ENCODE peak calls at places on chromosomes 1 and 21, in ten cellular contexts. A is T47D, Q is psoas muscle, L is adipocyte, M is type B pancreatic cell, R is HTR-8/SVneo, J is mucosa of descending colon, D is LoVo, P is WTC11, S is mucosa of gallbladder. X is an unnamed sample.

GRCh38 chr1:168135982-168136708 is 585 bp downstream of the GPR161 start:
- DNase-seq in S (no peak), D (peak), R (no peak), P (peak), L (peak), Q (peak), M (peak), J (peak), A (peak), X (no peak)

GRCh38 chr1:156537027-156537426 is 35.3 kb downstream of the IQGAP3 start:
- DNase-seq in J (no peak), S (no peak), L (no peak), R (no peak), A (no peak), Q (no peak), P (no peak), D (no peak), M (no peak), X (no peak)

GRCh38 chr1:173205146-173206051 is 1.7 kb downstream of the TNFSF4 start:
- DNase-seq in R (no peak), M (no peak), Q (no peak), L (peak), S (peak), D (no peak), J (no peak), P (no peak), A (no peak), X (peak)

GRCh38 chr1:170678196-170678595 is 14.3 kb downstream of the PRRX1 start:
- DNase-seq in M (no peak), S (no peak), D (no peak), R (no peak), J (no peak), L (peak), Q (no peak), P (no peak), A (no peak), X (no peak)

GRCh38 chr1:211355873-211356272 is 29.2 kb downstream of the TRAF5 start:
- DNase-seq in Q (no peak), A (no peak), J (no peak), L (no peak), D (no peak), M (no peak), P (no peak), R (no peak), S (no peak), X (no peak)

GRCh38 chr1:155103325-155103724 is 24.4 kb upstream of the EFNA1 start:
- DNase-seq in R (no peak), L (no peak), P (no peak), M (no peak), S (no peak), Q (no peak), J (peak), A (no peak), D (no peak), X (no peak)

GRCh38 chr1:68164970-68165369 is 67.4 kb downstream of the WLS start:
- DNase-seq in P (no peak), Q (no peak), R (no peak), L (no peak), A (no peak), D (no peak), M (no peak), J (no peak), S (no peak), X (no peak)

GRCh38 chr1:237684236-237684635 is 206.5 kb downstream of the ZP4 start:
- DNase-seq in A (peak), L (no peak), J (no peak), M (no peak), P (no peak), D (no peak), S (no peak), R (no peak), Q (no peak), X (no peak)

GRCh38 chr21:31265293-31265692 is 78.8 kb downstream of the TIAM1 start:
- DNase-seq in R (no peak), D (no peak), A (no peak), P (no peak), L (no peak), J (no peak), S (no peak), M (no peak), Q (peak), X (no peak)

GRCh38 chr1:27144920-27145661 is 9.8 kb downstream of the SLC9A1 start:
- DNase-seq in L (peak), A (no peak), S (no peak), D (no peak), J (peak), P (no peak), M (no peak), R (no peak), Q (peak), X (no peak)

GRCh38 chr21:36194024-36194423 is 37.4 kb downstream of the DOP1B start:
- DNase-seq in A (no peak), S (no peak), D (no peak), Q (no peak), J (no peak), L (no peak), P (no peak), M (no peak), R (no peak), X (no peak)

GRCh38 chr1:149917590-149918144 is at the start of gene SV2A:
- DNase-seq in S (no peak), A (no peak), M (no peak), J (no peak), D (no peak), Q (no peak), P (peak), R (peak), L (peak), X (no peak)

GRCh38 chr1:196115641-196116040 is 492.6 kb downstream of the KCNT2 start:
- DNase-seq in J (no peak), R (no peak), P (peak), Q (peak), A (no peak), L (peak), D (no peak), M (no peak), S (no peak), X (no peak)

GRCh38 chr1:55812281-55812680 is 597.1 kb upstream of the USP24 start:
- DNase-seq in Q (no peak), J (no peak), D (no peak), S (no peak), R (no peak), L (peak), P (no peak), M (no peak), A (no peak), X (no peak)

GRCh38 chr1:50349242-50349565 is 74.0 kb downstream of the DMRTA2 start:
- DNase-seq in D (no peak), R (no peak), M (no peak), A (no peak), P (no peak), L (no peak), Q (no peak), J (no peak), S (no peak), X (no peak)

GRCh38 chr21:29377266-29377665 is 78.5 kb downstream of the BACH1 start:
- DNase-seq in S (no peak), Q (no peak), A (no peak), M (no peak), L (no peak), P (no peak), R (no peak), D (no peak), J (no peak), X (no peak)

GRCh38 chr21:31682625-31683024 is 23.1 kb downstream of the SOD1 start:
- DNase-seq in Q (no peak), R (no peak), M (no peak), P (no peak), S (no peak), D (no peak), J (no peak), L (peak), A (no peak), X (no peak)

GRCh38 chr1:56437959-56438358 is 141.4 kb downstream of the PLPP3 start:
- DNase-seq in J (no peak), D (no peak), A (no peak), S (no peak), L (no peak), Q (no peak), M (no peak), P (no peak), R (no peak), X (no peak)

GRCh38 chr21:39114871-39115658 is 68.2 kb downstream of the PSMG1 start:
- DNase-seq in R (peak), P (no peak), Q (no peak), S (no peak), A (no peak), L (peak), M (no peak), J (no peak), D (no peak), X (no peak)

GRCh38 chr1:36843027-36843426 is 191.3 kb downstream of the GRIK3 start:
- DNase-seq in S (no peak), A (no peak), P (no peak), J (no peak), D (no peak), L (no peak), M (no peak), R (no peak), Q (peak), X (no peak)

GRCh38 chr1:245895455-245895959 is 611.6 kb downstream of the SMYD3 start:
- DNase-seq in D (no peak), P (no peak), J (no peak), Q (no peak), L (no peak), A (no peak), S (no peak), R (no peak), M (no peak), X (no peak)

GRCh38 chr1:22846453-22846852 is 126.2 kb downstream of the LACTBL1 start:
- DNase-seq in P (no peak), D (no peak), R (no peak), A (no peak), J (peak), L (no peak), M (no peak), Q (peak), S (no peak), X (no peak)

GRCh38 chr1:179550753-179551682 is 24.7 kb downstream of the NPHS2 start:
- DNase-seq in Q (no peak), P (no peak), R (peak), D (no peak), L (peak), J (no peak), S (no peak), A (peak), M (no peak), X (no peak)